ENCODE peak calls at places on chromosomes 11 and 22, in seven cellular contexts. One of them, this sample, is unnamed.
A peak's percentile ranks its signal among the peaks of the same experiment; 100 is the strongest.

GRCh38 chr11:44236261-44236660 is 73.7 kb downstream of the ALX4 start:
- DNase-seq in HCT116: no peak
- DNase-seq in H1: no peak
- DNase-seq in K562: no peak
- DNase-seq in SK-N-SH: no peak
- DNase-seq in NT2/D1: no peak
- DNase-seq in HepG2: no peak
- DNase-seq in this sample: no peak

GRCh38 chr11:84465040-84465439 is 1162.1 kb downstream of the DLG2 start:
- DNase-seq in HCT116: no peak
- DNase-seq in H1: no peak
- DNase-seq in K562: no peak
- DNase-seq in SK-N-SH: no peak
- DNase-seq in NT2/D1: no peak
- DNase-seq in HepG2: no peak
- DNase-seq in this sample: no peak

GRCh38 chr22:30305906-30306628 is 16.8 kb upstream of the CASTOR1 start:
- DNase-seq in HCT116: no peak
- DNase-seq in H1: no peak
- DNase-seq in K562: no peak
- DNase-seq in SK-N-SH: no peak
- DNase-seq in NT2/D1: no peak
- DNase-seq in HepG2: no peak
- DNase-seq in this sample: no peak

GRCh38 chr11:47378011-47378835 is at the start of gene SPI1:
- DNase-seq in HCT116: no peak
- DNase-seq in H1: no peak
- DNase-seq in K562: peak; percentile 90
- DNase-seq in SK-N-SH: peak; percentile 43
- DNase-seq in NT2/D1: no peak
- DNase-seq in HepG2: no peak
- DNase-seq in this sample: peak; percentile 41

GRCh38 chr11:66100272-66101037 is 30.4 kb downstream of the PACS1 start:
- DNase-seq in HCT116: no peak
- DNase-seq in H1: no peak
- DNase-seq in K562: no peak
- DNase-seq in SK-N-SH: peak; percentile 32
- DNase-seq in NT2/D1: no peak
- DNase-seq in HepG2: no peak
- DNase-seq in this sample: no peak

GRCh38 chr11:107496011-107496410 is 38.4 kb upstream of the CWF19L2 start:
- DNase-seq in HCT116: no peak
- DNase-seq in H1: no peak
- DNase-seq in K562: no peak
- DNase-seq in SK-N-SH: no peak
- DNase-seq in NT2/D1: no peak
- DNase-seq in HepG2: peak; percentile 21
- DNase-seq in this sample: no peak

GRCh38 chr22:44068422-44069191 is 44.5 kb downstream of the PARVB start:
- DNase-seq in HCT116: no peak
- DNase-seq in H1: no peak
- DNase-seq in K562: peak; percentile 16
- DNase-seq in SK-N-SH: no peak
- DNase-seq in NT2/D1: no peak
- DNase-seq in HepG2: no peak
- DNase-seq in this sample: peak; percentile 56

GRCh38 chr11:62242021-62242420 is at the start of gene SCGB1D2:
- DNase-seq in HCT116: no peak
- DNase-seq in H1: no peak
- DNase-seq in K562: no peak
- DNase-seq in SK-N-SH: peak; percentile 6
- DNase-seq in NT2/D1: peak; percentile 15
- DNase-seq in HepG2: peak; percentile 32
- DNase-seq in this sample: no peak

GRCh38 chr22:32031466-32031865 is 11.6 kb upstream of the SLC5A1 start:
- DNase-seq in HCT116: no peak
- DNase-seq in H1: no peak
- DNase-seq in K562: no peak
- DNase-seq in SK-N-SH: no peak
- DNase-seq in NT2/D1: no peak
- DNase-seq in HepG2: no peak
- DNase-seq in this sample: no peak

GRCh38 chr22:36383110-36383581 is 4.6 kb downstream of the MYH9 start:
- DNase-seq in HCT116: no peak
- DNase-seq in H1: no peak
- DNase-seq in K562: no peak
- DNase-seq in SK-N-SH: no peak
- DNase-seq in NT2/D1: no peak
- DNase-seq in HepG2: no peak
- DNase-seq in this sample: peak; percentile 89

GRCh38 chr11:59510917-59511589 is at the start of gene OR4D9:
- DNase-seq in HCT116: no peak
- DNase-seq in H1: no peak
- DNase-seq in K562: no peak
- DNase-seq in SK-N-SH: no peak
- DNase-seq in NT2/D1: no peak
- DNase-seq in HepG2: no peak
- DNase-seq in this sample: no peak

GRCh38 chr11:60241786-60242185 is 1.2 kb downstream of the MS4A4E start:
- DNase-seq in HCT116: no peak
- DNase-seq in H1: no peak
- DNase-seq in K562: no peak
- DNase-seq in SK-N-SH: no peak
- DNase-seq in NT2/D1: no peak
- DNase-seq in HepG2: no peak
- DNase-seq in this sample: no peak

GRCh38 chr11:95119361-95120060 is 29.9 kb downstream of the ENDOD1 start:
- DNase-seq in HCT116: no peak
- DNase-seq in H1: no peak
- DNase-seq in K562: no peak
- DNase-seq in SK-N-SH: no peak
- DNase-seq in NT2/D1: no peak
- DNase-seq in HepG2: peak; percentile 10
- DNase-seq in this sample: no peak

GRCh38 chr11:62245271-62245753 is 3.3 kb downstream of the SCGB1D2 start:
- DNase-seq in HCT116: no peak
- DNase-seq in H1: peak; percentile 70
- DNase-seq in K562: peak; percentile 44
- DNase-seq in SK-N-SH: peak; percentile 20
- DNase-seq in NT2/D1: peak; percentile 13
- DNase-seq in HepG2: peak; percentile 50
- DNase-seq in this sample: no peak

DNA sequence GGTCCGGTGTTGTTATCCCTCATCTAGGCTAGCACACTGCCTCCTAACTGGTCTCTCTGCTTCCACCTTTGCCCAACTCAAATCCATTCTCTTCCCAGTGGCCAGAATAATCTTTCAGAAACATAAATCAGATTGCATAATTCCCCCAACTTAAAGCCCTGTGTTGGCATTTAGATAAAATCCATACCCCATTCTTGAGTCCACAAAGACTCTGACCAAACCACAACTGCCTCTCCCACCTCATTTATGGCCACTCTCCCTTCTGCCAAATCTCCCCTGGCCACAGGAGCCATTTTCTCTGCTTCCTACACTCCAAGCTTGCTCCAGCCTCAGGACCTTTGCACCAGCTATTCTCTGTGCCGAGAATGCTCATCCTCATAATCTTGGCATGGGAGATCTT is 36.8 kb downstream of the IL18 start:
- DNase-seq in HCT116: no peak
- DNase-seq in H1: no peak
- DNase-seq in K562: no peak
- DNase-seq in SK-N-SH: no peak
- DNase-seq in NT2/D1: no peak
- DNase-seq in HepG2: no peak
- DNase-seq in this sample: no peak
- TF ChIP-seq YY1 in HCT116: no peak
- TF ChIP-seq YY1 in H1: no peak
- TF ChIP-seq YY1 in K562: no peak
- TF ChIP-seq YY1 in SK-N-SH: no peak
- TF ChIP-seq YY1 in NT2/D1: no peak
- TF ChIP-seq YY1 in HepG2: no peak
- TF ChIP-seq YY1 in this sample: no peak

GRCh38 chr11:33227578-33228261 is 29.5 kb upstream of the HIPK3 start:
- DNase-seq in HCT116: no peak
- DNase-seq in H1: no peak
- DNase-seq in K562: no peak
- DNase-seq in SK-N-SH: no peak
- DNase-seq in NT2/D1: no peak
- DNase-seq in HepG2: no peak
- DNase-seq in this sample: no peak
- TF ChIP-seq YY1 in HCT116: no peak
- TF ChIP-seq YY1 in H1: no peak
- TF ChIP-seq YY1 in K562: no peak
- TF ChIP-seq YY1 in SK-N-SH: no peak
- TF ChIP-seq YY1 in NT2/D1: no peak
- TF ChIP-seq YY1 in HepG2: no peak
- TF ChIP-seq YY1 in this sample: no peak

GRCh38 chr11:68438658-68439259 is 21.8 kb upstream of the PPP6R3 start:
- DNase-seq in HCT116: no peak
- DNase-seq in H1: no peak
- DNase-seq in K562: no peak
- DNase-seq in SK-N-SH: no peak
- DNase-seq in NT2/D1: no peak
- DNase-seq in HepG2: no peak
- DNase-seq in this sample: no peak
- TF ChIP-seq YY1 in HCT116: no peak
- TF ChIP-seq YY1 in H1: no peak
- TF ChIP-seq YY1 in K562: no peak
- TF ChIP-seq YY1 in SK-N-SH: no peak
- TF ChIP-seq YY1 in NT2/D1: no peak
- TF ChIP-seq YY1 in HepG2: no peak
- TF ChIP-seq YY1 in this sample: no peak

GRCh38 chr11:113184498-113184897 is 129.9 kb upstream of the TTC12 start:
- DNase-seq in HCT116: no peak
- DNase-seq in H1: no peak
- DNase-seq in K562: no peak
- DNase-seq in SK-N-SH: no peak
- DNase-seq in NT2/D1: peak; percentile 30
- DNase-seq in HepG2: peak; percentile 35
- DNase-seq in this sample: no peak
- TF ChIP-seq YY1 in HCT116: no peak
- TF ChIP-seq YY1 in H1: no peak
- TF ChIP-seq YY1 in K562: no peak
- TF ChIP-seq YY1 in SK-N-SH: no peak
- TF ChIP-seq YY1 in NT2/D1: no peak
- TF ChIP-seq YY1 in HepG2: no peak
- TF ChIP-seq YY1 in this sample: no peak

GRCh38 chr11:73147771-73148681 is 5.9 kb upstream of the FCHSD2 start:
- DNase-seq in HCT116: no peak
- DNase-seq in H1: no peak
- DNase-seq in K562: no peak
- DNase-seq in SK-N-SH: peak; percentile 28
- DNase-seq in NT2/D1: no peak
- DNase-seq in HepG2: no peak
- DNase-seq in this sample: no peak
- TF ChIP-seq YY1 in HCT116: no peak
- TF ChIP-seq YY1 in H1: no peak
- TF ChIP-seq YY1 in K562: no peak
- TF ChIP-seq YY1 in SK-N-SH: no peak
- TF ChIP-seq YY1 in NT2/D1: no peak
- TF ChIP-seq YY1 in HepG2: no peak
- TF ChIP-seq YY1 in this sample: no peak

GRCh38 chr22:46918197-46918596 is 155.7 kb downstream of the TBC1D22A start:
- DNase-seq in HCT116: no peak
- DNase-seq in H1: no peak
- DNase-seq in K562: no peak
- DNase-seq in SK-N-SH: no peak
- DNase-seq in NT2/D1: no peak
- DNase-seq in HepG2: no peak
- DNase-seq in this sample: no peak
- TF ChIP-seq YY1 in HCT116: no peak
- TF ChIP-seq YY1 in H1: no peak
- TF ChIP-seq YY1 in K562: no peak
- TF ChIP-seq YY1 in SK-N-SH: no peak
- TF ChIP-seq YY1 in NT2/D1: no peak
- TF ChIP-seq YY1 in HepG2: no peak
- TF ChIP-seq YY1 in this sample: no peak

GRCh38 chr22:33848251-33848650 is 72.0 kb downstream of the LARGE1 start:
- DNase-seq in HCT116: no peak
- DNase-seq in H1: no peak
- DNase-seq in K562: no peak
- DNase-seq in SK-N-SH: no peak
- DNase-seq in NT2/D1: no peak
- DNase-seq in HepG2: no peak
- DNase-seq in this sample: no peak
- TF ChIP-seq YY1 in HCT116: no peak
- TF ChIP-seq YY1 in H1: no peak
- TF ChIP-seq YY1 in K562: no peak
- TF ChIP-seq YY1 in SK-N-SH: no peak
- TF ChIP-seq YY1 in NT2/D1: no peak
- TF ChIP-seq YY1 in HepG2: no peak
- TF ChIP-seq YY1 in this sample: no peak

GRCh38 chr11:36500315-36500721 is 9.8 kb downstream of the TRAF6 start:
- DNase-seq in HCT116: no peak
- DNase-seq in H1: no peak
- DNase-seq in K562: no peak
- DNase-seq in SK-N-SH: no peak
- DNase-seq in NT2/D1: no peak
- DNase-seq in HepG2: no peak
- DNase-seq in this sample: no peak

GRCh38 chr11:36499325-36499724 is 10.7 kb downstream of the TRAF6 start:
- DNase-seq in HCT116: no peak
- DNase-seq in H1: no peak
- DNase-seq in K562: no peak
- DNase-seq in SK-N-SH: no peak
- DNase-seq in NT2/D1: no peak
- DNase-seq in HepG2: no peak
- DNase-seq in this sample: no peak

GRCh38 chr11:36498721-36499120 is 11.4 kb downstream of the TRAF6 start:
- DNase-seq in HCT116: no peak
- DNase-seq in H1: no peak
- DNase-seq in K562: no peak
- DNase-seq in SK-N-SH: no peak
- DNase-seq in NT2/D1: no peak
- DNase-seq in HepG2: no peak
- DNase-seq in this sample: no peak

GRCh38 chr11:36501236-36501635 is 8.8 kb downstream of the TRAF6 start:
- DNase-seq in HCT116: no peak
- DNase-seq in H1: no peak
- DNase-seq in K562: no peak
- DNase-seq in SK-N-SH: no peak
- DNase-seq in NT2/D1: no peak
- DNase-seq in HepG2: no peak
- DNase-seq in this sample: no peak
- TF ChIP-seq YY1 in HCT116: no peak
- TF ChIP-seq YY1 in H1: no peak
- TF ChIP-seq YY1 in K562: no peak
- TF ChIP-seq YY1 in SK-N-SH: no peak
- TF ChIP-seq YY1 in NT2/D1: no peak
- TF ChIP-seq YY1 in HepG2: no peak
- TF ChIP-seq YY1 in this sample: no peak

GRCh38 chr11:85759915-85760314 is 51.0 kb downstream of the SYTL2 start:
- DNase-seq in HCT116: peak; percentile 34
- DNase-seq in H1: no peak
- DNase-seq in K562: no peak
- DNase-seq in SK-N-SH: no peak
- DNase-seq in NT2/D1: no peak
- DNase-seq in HepG2: no peak
- DNase-seq in this sample: no peak
- TF ChIP-seq YY1 in HCT116: no peak
- TF ChIP-seq YY1 in H1: no peak
- TF ChIP-seq YY1 in K562: no peak
- TF ChIP-seq YY1 in SK-N-SH: no peak
- TF ChIP-seq YY1 in NT2/D1: no peak
- TF ChIP-seq YY1 in HepG2: no peak
- TF ChIP-seq YY1 in this sample: no peak

This sample was measured in GM12878.